ENCODE peak calls at places on chromosomes 16 and 17, in eight cellular contexts. I is tibial artery, C is cardiac fibroblast, F is Peyer's patch, L is heart right ventricle, E is fibroblast of villous mesenchyme, H is hepatocyte, S is brain microvascular endothelial cell. Z is an unnamed sample.

GRCh38 chr17:59510611-59511010 is 54.8 kb upstream of the DHX40 start:
- DNase-seq in C (no peak), L (no peak), F (no peak), E (no peak), I (no peak), S (no peak), H (no peak), Z (no peak)

GRCh38 chr17:69410671-69411070 is 3.8 kb upstream of the MAP2K6 start:
- DNase-seq in S (no peak), L (no peak), H (no peak), F (no peak), I (no peak), C (no peak), E (no peak), Z (no peak)

GRCh38 chr16:79269211-79269863 is 331.2 kb downstream of the MAF start:
- DNase-seq in L (no peak), C (no peak), H (no peak), F (no peak), I (no peak), S (no peak), E (no peak), Z (peak)

GRCh38 chr16:48277158-48277557 is 29.8 kb upstream of the ABCC11 start:
- DNase-seq in C (no peak), E (no peak), L (no peak), H (no peak), I (no peak), S (no peak), F (peak), Z (no peak)

GRCh38 chr16:9115277-9115676 is 23.8 kb downstream of the HAPSTR1 start:
- DNase-seq in F (no peak), S (no peak), H (no peak), I (no peak), C (peak), L (no peak), E (no peak), Z (no peak)

GRCh38 chr17:81325057-81325973 is 30.2 kb upstream of the SLC38A10 start:
- DNase-seq in L (no peak), E (no peak), F (no peak), H (no peak), I (no peak), S (no peak), C (no peak), Z (no peak)

GRCh38 chr16:4550587-4550986 is 5.6 kb upstream of the C16orf96 start:
- DNase-seq in H (no peak), I (no peak), F (no peak), L (no peak), E (no peak), C (no peak), S (no peak), Z (no peak)

GRCh38 chr17:72725432-72726068 is 366.9 kb downstream of the SLC39A11 start:
- DNase-seq in S (peak), F (peak), L (peak), C (peak), I (no peak), H (peak), E (peak), Z (peak)

GRCh38 chr17:36529121-36529520 is 5.5 kb downstream of the MYO19 start:
- DNase-seq in H (no peak), C (peak), F (no peak), I (no peak), S (peak), L (no peak), E (peak), Z (no peak)

DNA sequence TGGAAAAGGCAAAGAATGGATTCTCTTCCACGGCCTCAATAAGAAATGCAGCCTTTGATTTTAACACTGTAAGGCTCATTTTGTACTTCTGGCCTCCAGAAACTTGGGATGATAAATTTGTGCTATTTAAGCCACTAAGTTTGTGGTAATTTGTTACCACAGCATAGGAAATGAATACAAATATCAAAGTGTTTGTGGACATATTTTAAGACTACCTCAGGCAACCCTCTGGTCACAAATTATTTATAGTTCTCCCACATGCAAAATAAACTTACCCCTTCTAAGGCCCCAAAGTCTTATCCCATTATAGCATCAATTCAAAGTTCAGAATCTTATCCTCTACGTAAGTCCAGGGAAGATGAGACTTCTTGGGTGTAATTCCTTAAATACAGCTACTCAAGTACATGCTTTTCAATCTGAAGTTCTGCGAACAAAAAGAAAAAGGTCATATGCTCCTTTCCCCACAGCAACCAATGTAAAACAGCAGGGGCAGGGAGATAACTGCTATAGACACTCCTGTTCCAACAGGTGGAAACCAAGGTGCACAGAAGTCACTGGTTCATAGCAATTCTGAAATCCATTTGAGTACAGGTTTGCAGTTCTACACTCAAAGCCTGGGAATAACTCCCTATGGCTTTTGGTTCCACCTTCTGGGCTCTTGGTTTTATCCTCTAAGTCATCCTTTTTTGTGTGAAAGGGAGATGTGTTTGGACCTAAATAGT is 5.4 kb upstream of the EFCAB13 start:
- DNase-seq in H (no peak), S (no peak), L (no peak), F (no peak), E (no peak), I (no peak), C (no peak), Z (peak)
- TF ChIP-seq CTCF in H (no peak), S (no peak), L (no peak), F (no peak), E (no peak), I (no peak), C (no peak), Z (no peak)

DNA sequence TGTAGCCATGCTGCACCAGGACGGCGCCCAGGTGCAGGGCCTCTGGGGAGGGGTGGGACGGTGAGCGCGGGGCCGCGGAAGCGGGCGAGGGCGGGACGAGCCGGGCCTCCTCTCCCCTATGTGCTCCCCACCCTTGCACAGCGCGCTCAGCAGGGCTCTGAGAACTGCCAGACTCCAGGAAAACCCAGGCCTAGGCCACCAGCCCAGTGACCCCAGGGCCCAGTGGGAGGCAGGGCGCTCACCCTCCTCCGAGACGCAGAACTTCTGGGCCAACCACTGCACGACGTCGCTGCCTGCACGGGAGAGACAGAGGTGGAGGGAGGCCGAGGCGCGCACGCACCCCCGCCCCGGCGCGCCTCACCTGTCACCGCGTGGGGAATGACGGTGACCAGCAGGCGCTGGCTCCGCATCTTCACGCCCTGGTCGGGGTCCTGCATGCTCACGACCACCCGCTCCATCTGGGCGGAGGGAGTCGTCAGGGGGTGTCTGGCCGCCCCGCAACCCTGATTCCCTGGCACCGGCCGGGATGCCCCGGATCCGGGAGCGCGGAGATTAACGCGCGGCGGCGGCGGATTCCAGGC is 613 bp downstream of the RGS11 start:
- DNase-seq in E (no peak), C (no peak), F (no peak), H (no peak), S (no peak), I (no peak), L (peak), Z (no peak)
- H3K4me3 ChIP-seq in E (peak), C (peak), F (peak), H (no peak), S (peak), I (peak), L (peak), Z (no peak)

DNA sequence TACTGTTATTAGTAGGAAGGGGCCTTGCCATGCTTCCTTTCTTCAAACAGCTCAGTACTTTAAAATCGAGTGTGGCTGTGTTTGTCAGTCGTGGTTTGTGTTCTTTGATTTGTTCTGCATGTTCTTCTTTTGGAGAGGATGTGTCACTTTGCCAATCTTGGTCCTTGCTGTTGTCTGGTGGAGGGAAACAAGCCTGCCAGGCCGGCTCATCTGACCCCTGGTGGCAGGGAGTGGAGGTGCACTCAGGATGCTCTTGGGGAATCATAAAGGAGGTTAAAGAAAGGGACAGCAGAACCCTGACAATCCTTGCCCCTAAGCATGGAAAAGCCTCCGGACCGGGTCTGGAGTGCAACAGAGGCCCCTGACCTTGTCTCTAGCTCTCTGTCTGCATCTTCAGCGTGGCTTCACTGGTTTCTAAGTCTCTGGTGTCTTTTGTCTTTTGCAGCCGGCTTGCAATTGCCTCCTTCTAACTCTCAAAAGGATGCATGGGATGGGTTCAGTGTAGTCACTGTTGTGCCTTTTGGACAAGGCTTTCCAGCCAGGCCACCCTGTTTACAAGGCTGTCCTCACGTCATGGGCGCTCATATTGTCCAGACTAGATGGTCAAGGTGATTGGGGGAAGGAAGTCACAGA is 135.8 kb downstream of the WWOX start:
- DNase-seq in E (peak), F (peak), S (peak), I (peak), C (peak), L (peak), H (peak), Z (peak)
- TF ChIP-seq CTCF in E (peak), F (peak), S (peak), I (peak), C (peak), L (peak), H (peak), Z (peak)

DNA sequence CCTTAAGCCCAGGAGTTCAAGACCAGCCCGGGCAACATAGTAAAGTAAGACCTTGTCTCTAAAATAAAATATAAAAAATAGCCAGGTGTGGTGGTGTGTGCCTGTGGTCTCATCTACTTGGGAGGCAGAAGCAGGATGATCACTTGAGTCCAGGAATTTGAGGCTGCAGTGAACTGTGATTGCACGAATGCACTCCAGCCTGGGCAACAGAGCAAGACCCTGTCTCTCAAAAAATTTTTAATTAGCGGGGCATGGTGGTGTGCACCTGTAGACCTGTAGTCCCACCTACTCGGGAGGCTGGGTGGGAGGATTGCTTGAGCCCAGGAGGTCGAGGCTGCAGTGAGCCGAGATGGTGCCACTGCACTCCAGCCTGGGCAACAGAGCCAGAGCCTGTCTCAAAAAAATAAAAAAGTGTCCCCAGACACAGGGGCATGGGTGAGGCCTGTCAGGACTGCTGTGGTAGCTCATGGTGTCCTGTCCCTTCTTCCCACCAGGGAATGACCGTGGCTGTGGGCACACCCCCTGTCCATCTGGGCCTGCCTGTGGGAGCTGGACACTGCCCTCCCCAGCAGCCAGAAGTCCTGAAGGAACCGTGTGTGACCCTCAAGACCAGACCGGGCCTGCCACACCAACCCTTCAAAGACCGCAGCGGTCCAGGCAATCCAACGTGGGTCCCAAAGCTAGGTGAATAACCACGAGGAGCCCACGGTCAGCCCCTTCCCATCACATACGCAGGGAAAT is 30.8 kb upstream of the GAA start:
- DNase-seq in H (no peak), I (no peak), F (no peak), S (no peak), C (no peak), E (no peak), L (no peak), Z (no peak)
- H3K4me3 ChIP-seq in H (no peak), I (peak), F (peak), S (no peak), C (peak), E (peak), L (peak), Z (no peak)

GRCh38 chr17:76593338-76593737 is 7.7 kb upstream of the ST6GALNAC2 start:
- DNase-seq in L (no peak), H (no peak), E (no peak), C (no peak), I (no peak), F (no peak), S (no peak), Z (no peak)
- TF ChIP-seq CTCF in L (no peak), H (no peak), E (no peak), C (no peak), I (no peak), F (no peak), S (no peak), Z (no peak)

GRCh38 chr16:53773150-53773846 is 69.3 kb downstream of the FTO start:
- DNase-seq in C (peak), I (no peak), E (peak), L (no peak), F (no peak), H (peak), S (peak), Z (peak)

GRCh38 chr16:53769787-53770186 is 65.8 kb downstream of the FTO start:
- DNase-seq in L (no peak), E (no peak), I (no peak), F (no peak), S (no peak), C (no peak), H (no peak), Z (no peak)

GRCh38 chr16:53770641-53771040 is 66.7 kb downstream of the FTO start:
- DNase-seq in C (peak), E (no peak), L (no peak), I (no peak), S (no peak), H (no peak), F (no peak), Z (no peak)

GRCh38 chr16:53773881-53774280 is 69.9 kb downstream of the FTO start:
- DNase-seq in S (no peak), F (no peak), H (no peak), L (no peak), E (peak), I (no peak), C (no peak), Z (no peak)

GRCh38 chr16:53771655-53772497 is 67.9 kb downstream of the FTO start:
- DNase-seq in F (no peak), C (peak), E (peak), H (no peak), I (no peak), L (no peak), S (no peak), Z (no peak)
- H3K4me3 ChIP-seq in F (no peak), C (no peak), E (no peak), H (no peak), I (no peak), L (no peak), S (no peak), Z (no peak)

GRCh38 chr16:57723170-57723569 is 12.4 kb upstream of the KATNB1 start:
- DNase-seq in S (no peak), H (no peak), L (no peak), E (peak), I (no peak), F (peak), C (peak), Z (no peak)
- TF ChIP-seq CTCF in S (peak), H (peak), L (no peak), E (peak), I (no peak), F (peak), C (peak), Z (no peak)

GRCh38 chr17:55274371-55275255 is 9.9 kb downstream of the HLF start:
- DNase-seq in F (no peak), H (no peak), L (no peak), I (no peak), C (no peak), E (no peak), S (no peak), Z (no peak)
- H3K4me3 ChIP-seq in F (no peak), H (no peak), L (no peak), I (no peak), C (no peak), E (no peak), S (no peak), Z (no peak)